ENCODE peak calls at places on chromosomes 5 and 9, in eight cellular contexts. L is transverse colon; J is psoas muscle; Q is CD8-positive, alpha-beta memory T cell; K is ascending aorta; S is Peyer's patch; H is Karpas-422; C is A549. P is an unnamed sample.

GRCh38 chr5:97412959-97413358 is 229.9 kb upstream of the RIOK2 start:
- DNase-seq in L (no peak), J (no peak), Q (no peak), K (no peak), S (no peak), H (no peak), C (no peak), P (no peak)

GRCh38 chr9:121972501-121972981 is 120.6 kb downstream of the TTLL11 start:
- DNase-seq in L (peak; percentile 81), J (no peak), Q (no peak), K (peak; percentile 28), S (peak; percentile 32), H (peak; percentile 86), C (peak; percentile 47), P (peak; percentile 51)

GRCh38 chr9:81562221-81563019 is 126.9 kb downstream of the TLE1 start:
- DNase-seq in L (no peak), J (peak; percentile 77), Q (no peak), K (no peak), S (no peak), H (no peak), C (peak; percentile 51), P (no peak)

GRCh38 chr5:156934450-156935211 is 28.4 kb downstream of the TIMD4 start:
- DNase-seq in L (peak; percentile 37), J (no peak), Q (peak; percentile 68), K (no peak), S (peak; percentile 42), H (peak; percentile 63), C (peak; percentile 33), P (peak; percentile 5)

GRCh38 chr5:170809551-170809950 is 26.0 kb downstream of the GABRP start:
- DNase-seq in L (peak; percentile 8), J (no peak), Q (no peak), K (no peak), S (no peak), H (peak; percentile 79), C (peak; percentile 66), P (peak; percentile 52)

GRCh38 chr9:119078015-119078414 is 291.2 kb downstream of the BRINP1 start:
- DNase-seq in L (no peak), J (no peak), Q (no peak), K (no peak), S (no peak), H (no peak), C (no peak), P (no peak)

GRCh38 chr5:181261320-181262085 is 560 bp upstream of the TRIM52 start:
- DNase-seq in L (peak; percentile 81), J (peak; percentile 84), Q (peak; percentile 88), K (no peak), S (peak; percentile 84), H (peak; percentile 85), C (peak; percentile 83), P (peak; percentile 80)

GRCh38 chr5:73031839-73032238 is 76.0 kb downstream of the FCHO2 start:
- DNase-seq in L (no peak), J (peak; percentile 65), Q (no peak), K (no peak), S (no peak), H (no peak), C (no peak), P (no peak)

GRCh38 chr9:130128782-130129424 is 43.3 kb upstream of the NCS1 start:
- DNase-seq in L (peak; percentile 39), J (peak; percentile 64), Q (peak; percentile 79), K (peak; percentile 31), S (peak; percentile 77), H (no peak), C (no peak), P (peak; percentile 19)

GRCh38 chr9:38132956-38133355 is 63.9 kb upstream of the SHB start:
- DNase-seq in L (no peak), J (no peak), Q (no peak), K (no peak), S (no peak), H (no peak), C (no peak), P (no peak)

GRCh38 chr5:50968296-50969206 is 302.1 kb downstream of the PARP8 start:
- DNase-seq in L (no peak), J (no peak), Q (no peak), K (no peak), S (no peak), H (peak; percentile 16), C (no peak), P (peak; percentile 12)

GRCh38 chr5:1001406-1002270 is 7.0 kb upstream of the NKD2 start:
- DNase-seq in L (no peak), J (no peak), Q (peak; percentile 23), K (peak; percentile 5), S (peak; percentile 6), H (no peak), C (no peak), P (no peak)

GRCh38 chr5:178385472-178385853 is 152.9 kb upstream of the PHYKPL start:
- DNase-seq in L (no peak), J (no peak), Q (no peak), K (no peak), S (no peak), H (peak; percentile 35), C (peak; percentile 16), P (no peak)

GRCh38 chr5:85591311-85591710 is 1026.4 kb upstream of the COX7C start:
- DNase-seq in L (no peak), J (no peak), Q (no peak), K (no peak), S (no peak), H (no peak), C (no peak), P (no peak)

GRCh38 chr5:31375999-31376720 is 155.7 kb downstream of the DROSHA start:
- DNase-seq in L (no peak), J (no peak), Q (no peak), K (no peak), S (no peak), H (no peak), C (no peak), P (no peak)

GRCh38 chr5:157865844-157866243 is 6.9 kb upstream of the CLINT1 start:
- DNase-seq in L (no peak), J (no peak), Q (no peak), K (no peak), S (no peak), H (no peak), C (peak; percentile 92), P (no peak)

GRCh38 chr9:23826120-23826629 is at the start of gene ELAVL2:
- DNase-seq in L (peak; percentile 94), J (peak; percentile 91), Q (no peak), K (no peak), S (peak; percentile 29), H (no peak), C (peak; percentile 99), P (peak; percentile 0)

GRCh38 chr9:115022760-115023434 is 92.5 kb upstream of the TNFSF8 start:
- DNase-seq in L (no peak), J (no peak), Q (no peak), K (no peak), S (no peak), H (no peak), C (no peak), P (no peak)

GRCh38 chr5:169667896-169668674 is 31.0 kb downstream of the DOCK2 start:
- DNase-seq in L (no peak), J (no peak), Q (no peak), K (no peak), S (no peak), H (no peak), C (peak; percentile 80), P (no peak)

GRCh38 chr9:13719410-13719809 is 439.9 kb upstream of the MPDZ start:
- DNase-seq in L (no peak), J (no peak), Q (no peak), K (no peak), S (no peak), H (no peak), C (no peak), P (no peak)

GRCh38 chr5:160926428-160926827 is 74.4 kb upstream of the ATP10B start:
- DNase-seq in L (peak; percentile 83), J (no peak), Q (no peak), K (no peak), S (no peak), H (no peak), C (no peak), P (peak; percentile 79)

GRCh38 chr5:138717399-138717798 is 35.8 kb upstream of the CTNNA1 start:
- DNase-seq in L (no peak), J (no peak), Q (no peak), K (no peak), S (no peak), H (no peak), C (no peak), P (no peak)

GRCh38 chr5:5159282-5160108 is 19.4 kb downstream of the ADAMTS16 start:
- DNase-seq in L (no peak), J (no peak), Q (no peak), K (no peak), S (no peak), H (no peak), C (no peak), P (no peak)
- H3K4me1 ChIP-seq in L (no peaks in the 10 kb centered on the region), J (peaks cover 35% of the 10 kb centered on the region), Q (no peaks in the 10 kb centered on the region), K (no peaks in the 10 kb centered on the region), S (no peaks in the 10 kb centered on the region), H (no peaks in the 10 kb centered on the region), C (peaks cover 13% of the 10 kb centered on the region), P (no peaks in the 10 kb centered on the region)

DNA sequence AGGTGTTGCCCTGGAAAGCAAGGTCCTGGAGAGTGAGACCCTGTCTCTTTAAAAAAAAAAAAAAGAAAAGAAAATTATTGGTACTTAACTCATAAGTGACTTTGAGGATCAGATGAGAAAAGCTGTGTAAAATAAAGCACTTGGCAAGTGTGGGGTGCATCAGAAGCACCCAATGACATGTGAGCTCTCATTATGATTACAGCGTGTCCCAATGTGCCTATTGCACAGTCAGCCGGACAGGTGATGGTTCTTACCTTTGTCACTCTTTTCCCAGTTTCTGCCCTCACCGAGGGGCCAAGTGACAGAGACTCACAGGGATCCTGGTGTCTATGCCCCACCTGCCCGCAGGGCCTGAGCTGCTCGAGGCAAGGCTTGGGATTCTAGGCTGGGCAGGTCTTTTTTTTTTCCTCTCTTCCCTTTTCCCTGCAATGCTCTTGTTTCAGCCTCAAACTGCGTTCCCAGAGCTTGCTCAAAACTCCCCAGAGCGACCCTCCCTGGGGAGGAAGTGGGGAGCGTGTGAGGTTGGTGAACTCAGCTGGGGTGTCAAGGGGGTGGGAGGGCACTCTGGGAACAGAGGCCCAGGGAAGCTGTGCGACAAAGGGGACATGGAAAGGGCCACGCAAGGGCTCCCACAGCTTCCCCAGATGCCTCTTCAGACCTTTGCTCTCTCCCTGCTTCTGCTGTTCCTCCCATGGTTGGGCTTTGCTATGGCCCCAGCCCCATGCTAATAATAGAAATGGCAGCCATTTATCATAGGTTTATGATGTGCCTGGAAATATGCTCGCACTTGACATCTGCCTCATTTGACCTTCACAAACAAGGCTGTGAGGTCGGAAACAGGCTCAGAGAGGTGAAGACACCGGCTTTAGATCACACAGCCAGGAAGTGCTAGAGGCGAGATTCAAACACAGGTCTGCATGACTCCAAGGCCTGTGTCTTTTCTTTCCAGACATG is 40.7 kb upstream of the IL17B start:
- DNase-seq in L (no peak), J (peak; percentile 68), Q (no peak), K (no peak), S (no peak), H (no peak), C (no peak), P (no peak)
- H3K27ac ChIP-seq in L (peak overlapping the region; percentile 97), J (peak overlapping the region; percentile 41), Q (no peak overlapping the region), K (peak overlapping the region; percentile 88), S (peak overlapping the region; percentile 74), H (no peak overlapping the region), C (no peak overlapping the region), P (no peak overlapping the region)

GRCh38 chr5:142317173-142317572 is 7.6 kb downstream of the SPRY4 start:
- DNase-seq in L (no peak), J (no peak), Q (no peak), K (no peak), S (no peak), H (no peak), C (no peak), P (no peak)
- H3K4me3 ChIP-seq in L (no peak overlapping the region), J (no peak overlapping the region), Q (no peak overlapping the region), K (no peak overlapping the region), S (no peak overlapping the region), H (no peak overlapping the region), C (no peak overlapping the region), P (no peak overlapping the region)

GRCh38 chr9:16768816-16769215 is 101.7 kb downstream of the BNC2 start:
- DNase-seq in L (no peak), J (no peak), Q (no peak), K (no peak), S (no peak), H (no peak), C (no peak), P (no peak)
- H3K4me1 ChIP-seq in L (no peaks in the 10 kb centered on the region), J (peaks cover 2% of the 10 kb centered on the region), Q (no peaks in the 10 kb centered on the region), K (no peaks in the 10 kb centered on the region), S (no peaks in the 10 kb centered on the region), H (no peaks in the 10 kb centered on the region), C (no peaks in the 10 kb centered on the region), P (no peaks in the 10 kb centered on the region)